ENCODE peak calls at places on chromosomes 11 and 22, in nine cellular contexts. One of them, this sample, is unnamed. For H3K4me1, the result is how much of the 10 kb centered on the place peaks cover.

GRCh38 chr22:49462795-49463194 is 364.9 kb downstream of the BRD1 start:
- DNase-seq in Caco-2: no peak
- DNase-seq in mesenchymal stem cell: no peak
- DNase-seq in psoas muscle: no peak
- DNase-seq in IMR-90: no peak
- DNase-seq in mammary epithelial cell: no peak
- DNase-seq in heart left ventricle: no peak
- DNase-seq in A549: no peak
- DNase-seq in spleen: no peak
- DNase-seq in this sample: no peak

GRCh38 chr11:6610591-6610990 is 1.4 kb downstream of the TAF10 start:
- DNase-seq in Caco-2: no peak
- DNase-seq in mesenchymal stem cell: no peak
- DNase-seq in psoas muscle: no peak
- DNase-seq in IMR-90: no peak
- DNase-seq in mammary epithelial cell: no peak
- DNase-seq in heart left ventricle: no peak
- DNase-seq in A549: no peak
- DNase-seq in spleen: peak
- DNase-seq in this sample: no peak

GRCh38 chr11:113874096-113874919 is 1.1 kb downstream of the USP28 start:
- DNase-seq in Caco-2: peak
- DNase-seq in mesenchymal stem cell: peak
- DNase-seq in psoas muscle: no peak
- DNase-seq in IMR-90: peak
- DNase-seq in mammary epithelial cell: peak
- DNase-seq in heart left ventricle: no peak
- DNase-seq in A549: peak
- DNase-seq in spleen: no peak
- DNase-seq in this sample: no peak

GRCh38 chr22:42324991-42325710 is 54.7 kb upstream of the TCF20 start:
- DNase-seq in Caco-2: no peak
- DNase-seq in mesenchymal stem cell: no peak
- DNase-seq in psoas muscle: no peak
- DNase-seq in IMR-90: no peak
- DNase-seq in mammary epithelial cell: no peak
- DNase-seq in heart left ventricle: no peak
- DNase-seq in A549: no peak
- DNase-seq in spleen: no peak
- DNase-seq in this sample: no peak

GRCh38 chr11:27234043-27234668 is 128.9 kb downstream of the CCDC34 start:
- DNase-seq in Caco-2: peak
- DNase-seq in mesenchymal stem cell: peak
- DNase-seq in psoas muscle: peak
- DNase-seq in IMR-90: peak
- DNase-seq in mammary epithelial cell: peak
- DNase-seq in heart left ventricle: no peak
- DNase-seq in A549: peak
- DNase-seq in spleen: peak
- DNase-seq in this sample: peak

GRCh38 chr11:77172666-77172982 is 44.6 kb downstream of the MYO7A start:
- DNase-seq in Caco-2: peak
- DNase-seq in mesenchymal stem cell: no peak
- DNase-seq in psoas muscle: peak
- DNase-seq in IMR-90: peak
- DNase-seq in mammary epithelial cell: no peak
- DNase-seq in heart left ventricle: no peak
- DNase-seq in A549: no peak
- DNase-seq in spleen: peak
- DNase-seq in this sample: no peak

GRCh38 chr11:65444314-65445051 is 21.9 kb downstream of the NEAT1 start:
- DNase-seq in Caco-2: no peak
- DNase-seq in mesenchymal stem cell: peak
- DNase-seq in psoas muscle: peak
- DNase-seq in IMR-90: peak
- DNase-seq in mammary epithelial cell: peak
- DNase-seq in heart left ventricle: no peak
- DNase-seq in A549: no peak
- DNase-seq in spleen: no peak
- DNase-seq in this sample: no peak

GRCh38 chr22:27711756-27712155 is 89.8 kb downstream of the MN1 start:
- DNase-seq in Caco-2: no peak
- DNase-seq in mesenchymal stem cell: no peak
- DNase-seq in psoas muscle: no peak
- DNase-seq in IMR-90: no peak
- DNase-seq in mammary epithelial cell: no peak
- DNase-seq in heart left ventricle: no peak
- DNase-seq in A549: no peak
- DNase-seq in spleen: no peak
- DNase-seq in this sample: no peak

GRCh38 chr11:87917111-87917510 is 258.1 kb downstream of the RAB38 start:
- DNase-seq in Caco-2: no peak
- DNase-seq in mesenchymal stem cell: no peak
- DNase-seq in psoas muscle: no peak
- DNase-seq in IMR-90: no peak
- DNase-seq in mammary epithelial cell: peak
- DNase-seq in heart left ventricle: no peak
- DNase-seq in A549: no peak
- DNase-seq in spleen: no peak
- DNase-seq in this sample: no peak

GRCh38 chr11:89521792-89522191 is 30.6 kb upstream of the NOX4 start:
- DNase-seq in Caco-2: no peak
- DNase-seq in mesenchymal stem cell: no peak
- DNase-seq in psoas muscle: no peak
- DNase-seq in IMR-90: no peak
- DNase-seq in mammary epithelial cell: no peak
- DNase-seq in heart left ventricle: no peak
- DNase-seq in A549: no peak
- DNase-seq in spleen: no peak
- DNase-seq in this sample: no peak

GRCh38 chr11:47572715-47573255 is 6.0 kb downstream of the KBTBD4 start:
- DNase-seq in Caco-2: no peak
- DNase-seq in mesenchymal stem cell: no peak
- DNase-seq in psoas muscle: peak
- DNase-seq in IMR-90: no peak
- DNase-seq in mammary epithelial cell: no peak
- DNase-seq in heart left ventricle: no peak
- DNase-seq in A549: no peak
- DNase-seq in spleen: no peak
- DNase-seq in this sample: peak

GRCh38 chr11:1761857-1762536 is 1.7 kb downstream of the CTSD start:
- DNase-seq in Caco-2: no peak
- DNase-seq in mesenchymal stem cell: no peak
- DNase-seq in psoas muscle: peak
- DNase-seq in IMR-90: no peak
- DNase-seq in mammary epithelial cell: no peak
- DNase-seq in heart left ventricle: no peak
- DNase-seq in A549: no peak
- DNase-seq in spleen: peak
- DNase-seq in this sample: no peak

DNA sequence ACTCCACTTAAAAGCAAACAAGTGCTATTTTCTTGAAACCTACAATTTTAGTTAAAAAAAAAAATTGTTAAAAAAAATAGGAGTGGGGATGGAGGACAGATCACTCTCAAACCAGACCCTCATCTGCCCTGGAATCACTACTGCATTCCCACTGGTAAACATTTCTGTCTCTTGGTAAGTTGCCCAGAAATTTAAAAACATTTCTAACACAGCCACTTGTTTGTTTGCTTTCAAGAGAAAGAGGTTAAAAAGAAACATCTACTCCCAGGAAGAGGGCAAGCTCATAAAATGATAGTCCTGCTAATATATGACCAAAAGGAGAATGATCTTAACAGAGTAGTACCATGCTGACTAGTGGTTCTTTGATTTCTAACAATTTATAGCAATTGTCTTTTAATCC is 83.3 kb downstream of the SGSM3 start:
- DNase-seq in Caco-2: no peak
- DNase-seq in mesenchymal stem cell: peak
- DNase-seq in psoas muscle: no peak
- DNase-seq in IMR-90: peak
- DNase-seq in mammary epithelial cell: no peak
- DNase-seq in heart left ventricle: no peak
- DNase-seq in A549: no peak
- DNase-seq in spleen: no peak
- DNase-seq in this sample: no peak
- H3K4me1 ChIP-seq in Caco-2: under half
- H3K4me1 ChIP-seq in mesenchymal stem cell: under half
- H3K4me1 ChIP-seq in psoas muscle: under half
- H3K4me1 ChIP-seq in IMR-90: under half
- H3K4me1 ChIP-seq in mammary epithelial cell: under half
- H3K4me1 ChIP-seq in heart left ventricle: under half
- H3K4me1 ChIP-seq in A549: half or more
- H3K4me1 ChIP-seq in spleen: under half
- H3K4me1 ChIP-seq in this sample: under half

GRCh38 chr22:21571679-21572078 is 4.2 kb downstream of the UBE2L3 start:
- DNase-seq in Caco-2: no peak
- DNase-seq in mesenchymal stem cell: no peak
- DNase-seq in psoas muscle: no peak
- DNase-seq in IMR-90: no peak
- DNase-seq in mammary epithelial cell: no peak
- DNase-seq in heart left ventricle: no peak
- DNase-seq in A549: no peak
- DNase-seq in spleen: no peak
- DNase-seq in this sample: no peak

GRCh38 chr22:21568207-21569075 is 927 bp downstream of the UBE2L3 start:
- DNase-seq in Caco-2: no peak
- DNase-seq in mesenchymal stem cell: peak
- DNase-seq in psoas muscle: peak
- DNase-seq in IMR-90: peak
- DNase-seq in mammary epithelial cell: no peak
- DNase-seq in heart left ventricle: peak
- DNase-seq in A549: no peak
- DNase-seq in spleen: peak
- DNase-seq in this sample: peak

GRCh38 chr22:21567456-21568206 is at the start of gene UBE2L3:
- DNase-seq in Caco-2: peak
- DNase-seq in mesenchymal stem cell: peak
- DNase-seq in psoas muscle: peak
- DNase-seq in IMR-90: peak
- DNase-seq in mammary epithelial cell: peak
- DNase-seq in heart left ventricle: peak
- DNase-seq in A549: peak
- DNase-seq in spleen: peak
- DNase-seq in this sample: peak

GRCh38 chr22:21570398-21570797 is 2.9 kb downstream of the UBE2L3 start:
- DNase-seq in Caco-2: no peak
- DNase-seq in mesenchymal stem cell: no peak
- DNase-seq in psoas muscle: no peak
- DNase-seq in IMR-90: no peak
- DNase-seq in mammary epithelial cell: no peak
- DNase-seq in heart left ventricle: no peak
- DNase-seq in A549: no peak
- DNase-seq in spleen: no peak
- DNase-seq in this sample: no peak

GRCh38 chr22:21569459-21570161 is 2.1 kb downstream of the UBE2L3 start:
- DNase-seq in Caco-2: no peak
- DNase-seq in mesenchymal stem cell: no peak
- DNase-seq in psoas muscle: no peak
- DNase-seq in IMR-90: no peak
- DNase-seq in mammary epithelial cell: no peak
- DNase-seq in heart left ventricle: no peak
- DNase-seq in A549: no peak
- DNase-seq in spleen: no peak
- DNase-seq in this sample: no peak
- H3K4me3 ChIP-seq in Caco-2: no peak
- H3K4me3 ChIP-seq in mesenchymal stem cell: peak
- H3K4me3 ChIP-seq in psoas muscle: peak
- H3K4me3 ChIP-seq in IMR-90: no peak
- H3K4me3 ChIP-seq in mammary epithelial cell: peak
- H3K4me3 ChIP-seq in heart left ventricle: peak
- H3K4me3 ChIP-seq in A549: peak
- H3K4me3 ChIP-seq in spleen: peak
- H3K4me3 ChIP-seq in this sample: no peak

GRCh38 chr11:43685483-43685882 is 4.9 kb downstream of the HSD17B12 start:
- DNase-seq in Caco-2: no peak
- DNase-seq in mesenchymal stem cell: peak
- DNase-seq in psoas muscle: no peak
- DNase-seq in IMR-90: no peak
- DNase-seq in mammary epithelial cell: no peak
- DNase-seq in heart left ventricle: no peak
- DNase-seq in A549: no peak
- DNase-seq in spleen: no peak
- DNase-seq in this sample: no peak

GRCh38 chr11:43690929-43691328 is 10.4 kb downstream of the HSD17B12 start:
- DNase-seq in Caco-2: no peak
- DNase-seq in mesenchymal stem cell: no peak
- DNase-seq in psoas muscle: no peak
- DNase-seq in IMR-90: no peak
- DNase-seq in mammary epithelial cell: no peak
- DNase-seq in heart left ventricle: no peak
- DNase-seq in A549: no peak
- DNase-seq in spleen: no peak
- DNase-seq in this sample: no peak

GRCh38 chr11:43686207-43686606 is 5.7 kb downstream of the HSD17B12 start:
- DNase-seq in Caco-2: no peak
- DNase-seq in mesenchymal stem cell: no peak
- DNase-seq in psoas muscle: no peak
- DNase-seq in IMR-90: no peak
- DNase-seq in mammary epithelial cell: no peak
- DNase-seq in heart left ventricle: no peak
- DNase-seq in A549: no peak
- DNase-seq in spleen: no peak
- DNase-seq in this sample: no peak

GRCh38 chr11:43689167-43689566 is 8.6 kb downstream of the HSD17B12 start:
- DNase-seq in Caco-2: no peak
- DNase-seq in mesenchymal stem cell: no peak
- DNase-seq in psoas muscle: no peak
- DNase-seq in IMR-90: no peak
- DNase-seq in mammary epithelial cell: no peak
- DNase-seq in heart left ventricle: no peak
- DNase-seq in A549: no peak
- DNase-seq in spleen: no peak
- DNase-seq in this sample: no peak

GRCh38 chr11:43687120-43687791 is 6.7 kb downstream of the HSD17B12 start:
- DNase-seq in Caco-2: no peak
- DNase-seq in mesenchymal stem cell: peak
- DNase-seq in psoas muscle: peak
- DNase-seq in IMR-90: peak
- DNase-seq in mammary epithelial cell: peak
- DNase-seq in heart left ventricle: peak
- DNase-seq in A549: no peak
- DNase-seq in spleen: no peak
- DNase-seq in this sample: no peak
- H3K4me1 ChIP-seq in Caco-2: under half
- H3K4me1 ChIP-seq in mesenchymal stem cell: under half
- H3K4me1 ChIP-seq in psoas muscle: half or more
- H3K4me1 ChIP-seq in IMR-90: under half
- H3K4me1 ChIP-seq in mammary epithelial cell: under half
- H3K4me1 ChIP-seq in heart left ventricle: under half
- H3K4me1 ChIP-seq in A549: under half
- H3K4me1 ChIP-seq in spleen: under half
- H3K4me1 ChIP-seq in this sample: under half

DNA sequence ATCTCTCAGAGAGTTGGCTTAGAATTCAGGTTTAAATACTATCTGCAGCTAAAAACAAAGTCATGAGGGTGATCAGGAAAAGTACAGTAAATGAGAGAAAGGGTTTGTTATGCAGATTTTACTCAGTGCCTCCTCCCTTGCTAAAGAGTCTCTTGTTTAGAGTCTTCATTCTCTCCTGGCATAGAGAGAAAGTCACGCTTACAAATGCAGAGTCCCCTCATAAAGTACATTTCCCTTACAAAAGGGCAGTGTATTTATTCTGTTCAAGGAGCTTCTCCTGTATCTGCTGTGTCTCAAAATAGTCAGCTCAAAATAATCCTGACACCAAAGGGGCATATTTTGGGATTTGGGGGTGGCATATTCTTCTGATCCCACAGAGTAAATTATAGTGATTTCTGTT is 102.8 kb downstream of the MTNR1B start:
- DNase-seq in Caco-2: no peak
- DNase-seq in mesenchymal stem cell: no peak
- DNase-seq in psoas muscle: no peak
- DNase-seq in IMR-90: no peak
- DNase-seq in mammary epithelial cell: no peak
- DNase-seq in heart left ventricle: no peak
- DNase-seq in A549: no peak
- DNase-seq in spleen: no peak
- DNase-seq in this sample: no peak
- H3K4me3 ChIP-seq in Caco-2: no peak
- H3K4me3 ChIP-seq in mesenchymal stem cell: no peak
- H3K4me3 ChIP-seq in psoas muscle: no peak
- H3K4me3 ChIP-seq in IMR-90: no peak
- H3K4me3 ChIP-seq in mammary epithelial cell: no peak
- H3K4me3 ChIP-seq in heart left ventricle: no peak
- H3K4me3 ChIP-seq in A549: no peak
- H3K4me3 ChIP-seq in spleen: no peak
- H3K4me3 ChIP-seq in this sample: no peak

This sample was measured in SJCRH30.